ENCODE peak calls at places on chromosome 2, in nine cellular contexts. Y is GM12891, C is esophagus squamous epithelium, A is IMR-90, N is tibial nerve, I is Peyer's patch, J is stomach, L is A549, F is adrenal gland. G is an unnamed sample.

GRCh38 chr2:138421971-138422335 is 79.6 kb upstream of the SPOPL start:
- DNase-seq in Y (no peak), C (no peak), A (peak), N (no peak), I (no peak), J (no peak), L (peak), F (no peak), G (peak)

GRCh38 chr2:62217980-62218379 is 22.1 kb downstream of the B3GNT2 start:
- DNase-seq in Y (no peak), C (no peak), A (peak), N (no peak), I (no peak), J (no peak), L (no peak), F (no peak), G (no peak)

GRCh38 chr2:133566967-133567645 is 1.2 kb downstream of the NCKAP5 start:
- DNase-seq in Y (no peak), C (no peak), A (peak), N (peak), I (peak), J (peak), L (peak), F (peak), G (peak)

GRCh38 chr2:120613742-120614481 is 121.8 kb upstream of the GLI2 start:
- DNase-seq in Y (no peak), C (no peak), A (peak), N (no peak), I (no peak), J (no peak), L (no peak), F (no peak), G (peak)

GRCh38 chr2:212843409-212844199 is 305.0 kb upstream of the ERBB4 start:
- DNase-seq in Y (no peak), C (no peak), A (peak), N (no peak), I (no peak), J (no peak), L (no peak), F (no peak), G (no peak)

GRCh38 chr2:156512451-156512850 is 76.3 kb downstream of the GPD2 start:
- DNase-seq in Y (no peak), C (no peak), A (peak), N (no peak), I (no peak), J (no peak), L (no peak), F (no peak), G (no peak)

GRCh38 chr2:219467736-219468075 is 31.0 kb upstream of the GMPPA start:
- DNase-seq in Y (no peak), C (no peak), A (no peak), N (no peak), I (no peak), J (no peak), L (no peak), F (no peak), G (no peak)

GRCh38 chr2:100235581-100235980 is 86.7 kb downstream of the LONRF2 start:
- DNase-seq in Y (no peak), C (no peak), A (no peak), N (no peak), I (no peak), J (peak), L (no peak), F (no peak), G (no peak)

GRCh38 chr2:188701836-188702235 is 272.3 kb upstream of the COL3A1 start:
- DNase-seq in Y (no peak), C (no peak), A (peak), N (no peak), I (no peak), J (no peak), L (peak), F (no peak), G (no peak)

GRCh38 chr2:12587228-12587627 is 129.5 kb upstream of the TRIB2 start:
- DNase-seq in Y (no peak), C (no peak), A (no peak), N (no peak), I (no peak), J (no peak), L (no peak), F (no peak), G (no peak)

GRCh38 chr2:208542465-208543041 is 136.0 kb downstream of the PTH2R start:
- DNase-seq in Y (no peak), C (no peak), A (no peak), N (no peak), I (no peak), J (no peak), L (no peak), F (no peak), G (no peak)

GRCh38 chr2:47386551-47386950 is 16.4 kb upstream of the MSH2 start:
- DNase-seq in Y (no peak), C (no peak), A (no peak), N (no peak), I (no peak), J (no peak), L (no peak), F (no peak), G (no peak)

GRCh38 chr2:150280255-150280654 is 207.2 kb downstream of the RND3 start:
- DNase-seq in Y (no peak), C (no peak), A (peak), N (peak), I (no peak), J (no peak), L (no peak), F (peak), G (no peak)

GRCh38 chr2:43059183-43059897 is 167.1 kb downstream of the ZFP36L2 start:
- DNase-seq in Y (peak), C (no peak), A (peak), N (no peak), I (peak), J (no peak), L (no peak), F (peak), G (peak)

DNA sequence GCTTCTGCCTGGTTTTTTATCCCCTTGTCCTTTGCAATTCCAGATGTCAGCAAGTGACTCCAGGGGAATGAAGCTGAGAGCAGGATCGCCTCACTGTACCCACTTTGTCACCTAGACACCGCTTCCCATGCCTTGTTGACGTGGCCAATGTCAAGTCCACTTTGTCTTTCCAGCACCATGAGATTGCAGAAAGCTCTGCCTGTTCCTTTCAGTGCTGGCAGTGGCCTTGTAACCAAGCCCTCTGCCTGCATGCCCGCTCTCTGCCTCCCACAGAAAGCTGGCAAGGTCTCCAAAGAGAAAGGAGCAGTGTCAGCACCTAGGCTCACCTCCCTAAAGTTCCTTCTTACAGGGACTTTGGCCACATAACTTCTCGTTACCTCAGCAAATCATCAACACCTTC is 282.2 kb upstream of the ST6GAL2 start:
- DNase-seq in Y (no peak), C (no peak), A (no peak), N (no peak), I (no peak), J (no peak), L (no peak), F (no peak), G (no peak)
- TF ChIP-seq POLR2A in Y (no peak), C (no peak), A (no peak), N (no peak), I (no peak), J (no peak), L (no peak), F (no peak), G (no peak)

GRCh38 chr2:160493227-160494028 is at the start of gene RBMS1:
- DNase-seq in Y (peak), C (no peak), A (peak), N (peak), I (peak), J (peak), L (peak), F (peak), G (peak)
- TF ChIP-seq POLR2A in Y (no peak), C (no peak), A (no peak), N (no peak), I (no peak), J (no peak), L (peak), F (peak), G (peak)

GRCh38 chr2:153873062-153874048 is 1.6 kb downstream of the GALNT13 start:
- DNase-seq in Y (no peak), C (no peak), A (no peak), N (no peak), I (no peak), J (no peak), L (peak), F (no peak), G (no peak)
- TF ChIP-seq POLR2A in Y (no peak), C (no peak), A (no peak), N (no peak), I (no peak), J (no peak), L (no peak), F (no peak), G (no peak)

DNA sequence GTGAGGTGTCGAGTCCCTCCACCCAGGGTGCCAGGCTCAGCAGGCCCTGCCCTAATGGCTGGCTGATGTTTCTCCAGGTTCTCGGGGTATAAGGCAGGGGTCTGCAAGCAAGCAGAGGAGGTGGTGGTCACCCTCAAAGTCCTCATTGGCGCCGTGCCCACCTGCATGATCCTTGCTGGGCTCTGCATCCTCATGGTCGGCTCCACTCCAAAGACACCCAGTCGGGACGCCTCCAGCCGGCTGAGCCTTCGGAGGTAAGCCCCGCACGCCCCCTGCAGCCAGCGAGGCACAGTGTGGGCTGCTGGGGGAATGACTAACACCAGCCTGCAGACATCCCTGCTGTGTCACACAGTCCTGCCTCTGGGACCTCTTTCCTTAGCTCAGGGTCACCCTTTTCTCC is 14.1 kb downstream of the MFSD2B start:
- DNase-seq in Y (no peak), C (no peak), A (peak), N (no peak), I (no peak), J (no peak), L (peak), F (no peak), G (no peak)
- TF ChIP-seq POLR2A in Y (no peak), C (no peak), A (no peak), N (no peak), I (no peak), J (no peak), L (no peak), F (no peak), G (no peak)

GRCh38 chr2:177735318-177735803 is 337.2 kb downstream of the PDE11A start:
- DNase-seq in Y (no peak), C (no peak), A (no peak), N (no peak), I (no peak), J (no peak), L (no peak), F (no peak), G (no peak)
- TF ChIP-seq POLR2A in Y (no peak), C (no peak), A (no peak), N (no peak), I (no peak), J (no peak), L (no peak), F (no peak), G (no peak)

G was measured in H54.